ENCODE peak calls at places on chromosome 3, in six cellular contexts. H, T, M, X, N and V are unnamed samples.

GRCh38 chr3:29128004-29128403 is 152.9 kb upstream of the RBMS3 start:
- DNase-seq in X (no peak), H (peak), N (peak), T (no peak), M (no peak), V (peak)

GRCh38 chr3:36132214-36132613 is 248.1 kb upstream of the STAC start:
- DNase-seq in M (no peak), T (no peak), N (no peak), H (peak), X (no peak), V (no peak)

GRCh38 chr3:197328198-197328597 is 29.8 kb upstream of the DLG1 start:
- DNase-seq in T (no peak), X (no peak), H (no peak), N (no peak), M (no peak), V (no peak)

GRCh38 chr3:73740041-73740440 is 115.3 kb upstream of the PDZRN3 start:
- DNase-seq in T (no peak), N (no peak), H (no peak), M (no peak), X (no peak), V (no peak)

GRCh38 chr3:177420643-177421042 is 223.4 kb upstream of the TBL1XR1 start:
- DNase-seq in X (no peak), H (peak), M (no peak), N (no peak), T (no peak), V (no peak)

GRCh38 chr3:10667269-10667668 is 148.8 kb upstream of the SLC6A11 start:
- DNase-seq in H (no peak), M (no peak), X (no peak), N (no peak), T (no peak), V (no peak)

GRCh38 chr3:80050826-80051601 is 283.2 kb upstream of the ROBO1 start:
- DNase-seq in H (no peak), N (no peak), M (no peak), X (no peak), T (no peak), V (no peak)

GRCh38 chr3:169822540-169822939 is 9.8 kb upstream of the LRRC34 start:
- DNase-seq in N (no peak), X (no peak), T (no peak), H (no peak), M (no peak), V (no peak)

GRCh38 chr3:195030791-195031321 is 240.1 kb downstream of the XXYLT1 start:
- DNase-seq in H (no peak), M (no peak), T (no peak), N (no peak), X (no peak), V (no peak)

GRCh38 chr3:124829819-124830554 is 57.2 kb downstream of the ITGB5 start:
- DNase-seq in H (no peak), T (no peak), X (no peak), M (no peak), N (no peak), V (no peak)

GRCh38 chr3:116112686-116113085 is 332.6 kb downstream of the LSAMP start:
- DNase-seq in M (no peak), T (no peak), H (peak), N (no peak), X (no peak), V (peak)